ENCODE peak calls at places on chromosomes 2 and 18, in nine cellular contexts. One of them, this sample, is unnamed.

GRCh38 chr2:165617720-165618119 is 148.2 kb downstream of the CSRNP3 start:
- DNase-seq in epithelial cell of proximal tubule: no peak
- DNase-seq in HFF-Myc: no peak
- DNase-seq in NB4: no peak
- DNase-seq in endodermal cell: no peak
- DNase-seq in CD8-positive, alpha-beta T cell: no peak
- DNase-seq in adrenal gland: no peak
- DNase-seq in fibroblast of pulmonary artery: no peak
- DNase-seq in astrocyte of the spinal cord: no peak
- DNase-seq in this sample: no peak

GRCh38 chr2:21028021-21028947 is 15.6 kb downstream of the APOB start:
- DNase-seq in HFF-Myc: no peak
- DNase-seq in fibroblast of pulmonary artery: no peak
- DNase-seq in endodermal cell: no peak
- DNase-seq in adrenal gland: no peak
- DNase-seq in CD8-positive, alpha-beta T cell: no peak
- DNase-seq in astrocyte of the spinal cord: no peak
- DNase-seq in epithelial cell of proximal tubule: no peak
- DNase-seq in NB4: no peak
- DNase-seq in this sample: no peak

GRCh38 chr2:196743165-196743564 is 56.3 kb downstream of the GTF3C3 start:
- DNase-seq in epithelial cell of proximal tubule: no peak
- DNase-seq in NB4: no peak
- DNase-seq in HFF-Myc: no peak
- DNase-seq in fibroblast of pulmonary artery: no peak
- DNase-seq in astrocyte of the spinal cord: no peak
- DNase-seq in endodermal cell: peak; percentile 50
- DNase-seq in adrenal gland: no peak
- DNase-seq in CD8-positive, alpha-beta T cell: no peak
- DNase-seq in this sample: no peak

GRCh38 chr2:60899230-60899891 is 18.0 kb downstream of the REL start:
- DNase-seq in astrocyte of the spinal cord: no peak
- DNase-seq in NB4: no peak
- DNase-seq in adrenal gland: no peak
- DNase-seq in endodermal cell: no peak
- DNase-seq in fibroblast of pulmonary artery: no peak
- DNase-seq in epithelial cell of proximal tubule: no peak
- DNase-seq in HFF-Myc: no peak
- DNase-seq in CD8-positive, alpha-beta T cell: no peak
- DNase-seq in this sample: no peak

GRCh38 chr2:96485751-96486643 is 19.2 kb downstream of the NEURL3 start:
- DNase-seq in NB4: no peak
- DNase-seq in HFF-Myc: peak; percentile 22
- DNase-seq in astrocyte of the spinal cord: peak; percentile 84
- DNase-seq in epithelial cell of proximal tubule: peak; percentile 91
- DNase-seq in fibroblast of pulmonary artery: peak; percentile 88
- DNase-seq in CD8-positive, alpha-beta T cell: peak; percentile 71
- DNase-seq in adrenal gland: peak; percentile 93
- DNase-seq in endodermal cell: peak; percentile 72
- DNase-seq in this sample: no peak

GRCh38 chr2:159658887-159659437 is 42.6 kb upstream of the BAZ2B start:
- DNase-seq in NB4: no peak
- DNase-seq in endodermal cell: no peak
- DNase-seq in CD8-positive, alpha-beta T cell: no peak
- DNase-seq in epithelial cell of proximal tubule: no peak
- DNase-seq in astrocyte of the spinal cord: no peak
- DNase-seq in fibroblast of pulmonary artery: peak; percentile 79
- DNase-seq in adrenal gland: peak; percentile 84
- DNase-seq in HFF-Myc: no peak
- DNase-seq in this sample: no peak

GRCh38 chr2:77910136-77910535 is 388.0 kb upstream of the LRRTM4 start:
- DNase-seq in NB4: no peak
- DNase-seq in epithelial cell of proximal tubule: no peak
- DNase-seq in fibroblast of pulmonary artery: no peak
- DNase-seq in CD8-positive, alpha-beta T cell: no peak
- DNase-seq in adrenal gland: no peak
- DNase-seq in HFF-Myc: no peak
- DNase-seq in endodermal cell: no peak
- DNase-seq in astrocyte of the spinal cord: no peak
- DNase-seq in this sample: no peak

GRCh38 chr2:220779918-220780317 is 792.2 kb downstream of the EPHA4 start:
- DNase-seq in endodermal cell: no peak
- DNase-seq in fibroblast of pulmonary artery: peak; percentile 79
- DNase-seq in CD8-positive, alpha-beta T cell: no peak
- DNase-seq in HFF-Myc: peak; percentile 24
- DNase-seq in astrocyte of the spinal cord: peak; percentile 82
- DNase-seq in NB4: no peak
- DNase-seq in adrenal gland: no peak
- DNase-seq in epithelial cell of proximal tubule: peak; percentile 33
- DNase-seq in this sample: no peak

GRCh38 chr2:193929131-193929530 is 1727.9 kb upstream of the SLC39A10 start:
- DNase-seq in NB4: no peak
- DNase-seq in adrenal gland: no peak
- DNase-seq in CD8-positive, alpha-beta T cell: no peak
- DNase-seq in fibroblast of pulmonary artery: peak; percentile 11
- DNase-seq in astrocyte of the spinal cord: no peak
- DNase-seq in endodermal cell: no peak
- DNase-seq in HFF-Myc: no peak
- DNase-seq in epithelial cell of proximal tubule: no peak
- DNase-seq in this sample: no peak

GRCh38 chr2:208234786-208235185 is 20.1 kb downstream of the IDH1 start:
- DNase-seq in adrenal gland: no peak
- DNase-seq in astrocyte of the spinal cord: no peak
- DNase-seq in epithelial cell of proximal tubule: no peak
- DNase-seq in fibroblast of pulmonary artery: no peak
- DNase-seq in HFF-Myc: no peak
- DNase-seq in endodermal cell: no peak
- DNase-seq in CD8-positive, alpha-beta T cell: no peak
- DNase-seq in NB4: no peak
- DNase-seq in this sample: no peak

GRCh38 chr2:56121995-56122394 is 61.8 kb upstream of the CCDC85A start:
- DNase-seq in CD8-positive, alpha-beta T cell: no peak
- DNase-seq in NB4: no peak
- DNase-seq in fibroblast of pulmonary artery: no peak
- DNase-seq in astrocyte of the spinal cord: no peak
- DNase-seq in epithelial cell of proximal tubule: no peak
- DNase-seq in HFF-Myc: no peak
- DNase-seq in adrenal gland: no peak
- DNase-seq in endodermal cell: no peak
- DNase-seq in this sample: no peak

GRCh38 chr2:50591642-50592041 is 440.3 kb downstream of the NRXN1 start:
- DNase-seq in astrocyte of the spinal cord: peak; percentile 86
- DNase-seq in HFF-Myc: no peak
- DNase-seq in fibroblast of pulmonary artery: peak; percentile 14
- DNase-seq in epithelial cell of proximal tubule: no peak
- DNase-seq in CD8-positive, alpha-beta T cell: no peak
- DNase-seq in adrenal gland: no peak
- DNase-seq in endodermal cell: no peak
- DNase-seq in NB4: no peak
- DNase-seq in this sample: no peak

GRCh38 chr2:20050104-20050711 is 1.2 kb downstream of the LAPTM4A start:
- DNase-seq in adrenal gland: no peak
- DNase-seq in fibroblast of pulmonary artery: peak; percentile 64
- DNase-seq in HFF-Myc: no peak
- DNase-seq in CD8-positive, alpha-beta T cell: peak; percentile 9
- DNase-seq in epithelial cell of proximal tubule: no peak
- DNase-seq in endodermal cell: no peak
- DNase-seq in NB4: peak; percentile 82
- DNase-seq in astrocyte of the spinal cord: peak; percentile 68
- DNase-seq in this sample: no peak

GRCh38 chr2:120454993-120455789 is 109.3 kb downstream of the INHBB start:
- DNase-seq in astrocyte of the spinal cord: peak; percentile 18
- DNase-seq in HFF-Myc: no peak
- DNase-seq in fibroblast of pulmonary artery: peak; percentile 79
- DNase-seq in endodermal cell: no peak
- DNase-seq in CD8-positive, alpha-beta T cell: no peak
- DNase-seq in epithelial cell of proximal tubule: no peak
- DNase-seq in adrenal gland: no peak
- DNase-seq in NB4: no peak
- DNase-seq in this sample: no peak

GRCh38 chr2:196464311-196464710 is 175.2 kb upstream of the CCDC150 start:
- DNase-seq in CD8-positive, alpha-beta T cell: no peak
- DNase-seq in epithelial cell of proximal tubule: no peak
- DNase-seq in NB4: no peak
- DNase-seq in endodermal cell: no peak
- DNase-seq in fibroblast of pulmonary artery: no peak
- DNase-seq in adrenal gland: no peak
- DNase-seq in HFF-Myc: no peak
- DNase-seq in astrocyte of the spinal cord: peak; percentile 24
- DNase-seq in this sample: no peak

GRCh38 chr2:72077702-72078169 is 69.9 kb downstream of the CYP26B1 start:
- DNase-seq in fibroblast of pulmonary artery: no peak
- DNase-seq in endodermal cell: no peak
- DNase-seq in CD8-positive, alpha-beta T cell: no peak
- DNase-seq in HFF-Myc: no peak
- DNase-seq in adrenal gland: no peak
- DNase-seq in epithelial cell of proximal tubule: no peak
- DNase-seq in NB4: no peak
- DNase-seq in astrocyte of the spinal cord: no peak
- DNase-seq in this sample: no peak

GRCh38 chr2:11155326-11156059 is at the start of gene SLC66A3:
- DNase-seq in fibroblast of pulmonary artery: peak; percentile 90
- DNase-seq in HFF-Myc: peak; percentile 29
- DNase-seq in CD8-positive, alpha-beta T cell: peak; percentile 16
- DNase-seq in astrocyte of the spinal cord: peak; percentile 90
- DNase-seq in adrenal gland: peak; percentile 84
- DNase-seq in NB4: peak; percentile 94
- DNase-seq in epithelial cell of proximal tubule: no peak
- DNase-seq in endodermal cell: no peak
- DNase-seq in this sample: no peak

GRCh38 chr18:13680612-13681011 is 45.7 kb downstream of the FAM210A start:
- DNase-seq in endodermal cell: peak; percentile 80
- DNase-seq in adrenal gland: no peak
- DNase-seq in HFF-Myc: no peak
- DNase-seq in epithelial cell of proximal tubule: no peak
- DNase-seq in fibroblast of pulmonary artery: no peak
- DNase-seq in astrocyte of the spinal cord: peak; percentile 19
- DNase-seq in NB4: no peak
- DNase-seq in CD8-positive, alpha-beta T cell: no peak
- DNase-seq in this sample: no peak
- TF ChIP-seq CTCF in endodermal cell: peak; percentile 86
- TF ChIP-seq CTCF in adrenal gland: peak; percentile 42
- TF ChIP-seq CTCF in HFF-Myc: peak; percentile 38
- TF ChIP-seq CTCF in epithelial cell of proximal tubule: peak; percentile 64
- TF ChIP-seq CTCF in fibroblast of pulmonary artery: peak; percentile 28
- TF ChIP-seq CTCF in astrocyte of the spinal cord: peak; percentile 59
- TF ChIP-seq CTCF in NB4: peak; percentile 2
- TF ChIP-seq CTCF in CD8-positive, alpha-beta T cell: peak; percentile 21
- TF ChIP-seq CTCF in this sample: peak; percentile 15

GRCh38 chr2:80154231-80154915 is 150.2 kb downstream of the LRRTM1 start:
- DNase-seq in CD8-positive, alpha-beta T cell: no peak
- DNase-seq in epithelial cell of proximal tubule: no peak
- DNase-seq in fibroblast of pulmonary artery: no peak
- DNase-seq in astrocyte of the spinal cord: no peak
- DNase-seq in adrenal gland: no peak
- DNase-seq in HFF-Myc: no peak
- DNase-seq in endodermal cell: no peak
- DNase-seq in NB4: no peak
- DNase-seq in this sample: no peak
- H3K4me3 ChIP-seq in CD8-positive, alpha-beta T cell: no peak overlapping the region
- H3K4me3 ChIP-seq in epithelial cell of proximal tubule: no peak overlapping the region
- H3K4me3 ChIP-seq in fibroblast of pulmonary artery: no peak overlapping the region
- H3K4me3 ChIP-seq in astrocyte of the spinal cord: no peak overlapping the region
- H3K4me3 ChIP-seq in adrenal gland: no peak overlapping the region
- H3K4me3 ChIP-seq in HFF-Myc: no peak overlapping the region
- H3K4me3 ChIP-seq in endodermal cell: no peak overlapping the region
- H3K4me3 ChIP-seq in NB4: no peak overlapping the region
- H3K4me3 ChIP-seq in this sample: no peak overlapping the region

GRCh38 chr2:128064353-128064752 is 26.6 kb upstream of the UGGT1 start:
- DNase-seq in HFF-Myc: no peak
- DNase-seq in fibroblast of pulmonary artery: no peak
- DNase-seq in epithelial cell of proximal tubule: no peak
- DNase-seq in endodermal cell: no peak
- DNase-seq in astrocyte of the spinal cord: no peak
- DNase-seq in NB4: no peak
- DNase-seq in adrenal gland: no peak
- DNase-seq in CD8-positive, alpha-beta T cell: no peak
- DNase-seq in this sample: no peak

GRCh38 chr2:128058114-128058513 is 30.3 kb upstream of the SAP130 start:
- DNase-seq in astrocyte of the spinal cord: no peak
- DNase-seq in CD8-positive, alpha-beta T cell: no peak
- DNase-seq in adrenal gland: no peak
- DNase-seq in epithelial cell of proximal tubule: no peak
- DNase-seq in endodermal cell: no peak
- DNase-seq in fibroblast of pulmonary artery: no peak
- DNase-seq in HFF-Myc: no peak
- DNase-seq in NB4: no peak
- DNase-seq in this sample: no peak

GRCh38 chr2:128057334-128057733 is 29.5 kb upstream of the SAP130 start:
- DNase-seq in endodermal cell: no peak
- DNase-seq in CD8-positive, alpha-beta T cell: no peak
- DNase-seq in epithelial cell of proximal tubule: no peak
- DNase-seq in NB4: no peak
- DNase-seq in adrenal gland: peak; percentile 62
- DNase-seq in fibroblast of pulmonary artery: no peak
- DNase-seq in HFF-Myc: no peak
- DNase-seq in astrocyte of the spinal cord: no peak
- DNase-seq in this sample: no peak

DNA sequence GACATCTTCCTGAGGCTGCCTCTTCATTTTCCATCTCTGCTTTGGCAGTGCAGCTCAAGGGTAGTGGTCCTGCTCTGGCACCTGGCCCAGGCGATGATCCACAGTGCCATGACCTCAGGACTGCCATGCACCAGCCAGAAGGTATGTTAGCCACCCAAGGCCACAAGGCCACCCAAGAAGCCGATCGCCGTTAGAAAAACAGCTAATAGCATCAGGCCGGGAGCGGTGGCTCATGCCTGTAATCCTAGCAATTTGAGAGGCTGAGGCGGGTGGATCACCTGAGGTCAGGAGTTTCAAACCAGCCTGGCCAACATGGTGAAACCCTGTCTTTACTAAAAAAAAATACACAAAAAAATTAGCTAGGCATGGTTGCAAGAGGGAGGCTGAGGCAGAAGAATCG is 28.4 kb upstream of the UGGT1 start:
- DNase-seq in HFF-Myc: no peak
- DNase-seq in fibroblast of pulmonary artery: no peak
- DNase-seq in endodermal cell: no peak
- DNase-seq in epithelial cell of proximal tubule: no peak
- DNase-seq in CD8-positive, alpha-beta T cell: no peak
- DNase-seq in NB4: no peak
- DNase-seq in astrocyte of the spinal cord: no peak
- DNase-seq in adrenal gland: no peak
- DNase-seq in this sample: no peak
- TF ChIP-seq CTCF in HFF-Myc: no peak
- TF ChIP-seq CTCF in fibroblast of pulmonary artery: no peak
- TF ChIP-seq CTCF in endodermal cell: no peak
- TF ChIP-seq CTCF in epithelial cell of proximal tubule: no peak
- TF ChIP-seq CTCF in CD8-positive, alpha-beta T cell: no peak
- TF ChIP-seq CTCF in NB4: no peak
- TF ChIP-seq CTCF in astrocyte of the spinal cord: no peak
- TF ChIP-seq CTCF in adrenal gland: no peak
- TF ChIP-seq CTCF in this sample: no peak

GRCh38 chr18:15198116-15198389 is 450.1 kb downstream of the ANKRD30B start:
- DNase-seq in CD8-positive, alpha-beta T cell: no peak
- DNase-seq in endodermal cell: no peak
- DNase-seq in HFF-Myc: no peak
- DNase-seq in adrenal gland: no peak
- DNase-seq in fibroblast of pulmonary artery: no peak
- DNase-seq in NB4: no peak
- DNase-seq in epithelial cell of proximal tubule: no peak
- DNase-seq in astrocyte of the spinal cord: no peak
- DNase-seq in this sample: no peak
- H3K4me3 ChIP-seq in CD8-positive, alpha-beta T cell: no peak overlapping the region
- H3K4me3 ChIP-seq in endodermal cell: no peak overlapping the region
- H3K4me3 ChIP-seq in HFF-Myc: no peak overlapping the region
- H3K4me3 ChIP-seq in adrenal gland: no peak overlapping the region
- H3K4me3 ChIP-seq in fibroblast of pulmonary artery: no peak overlapping the region
- H3K4me3 ChIP-seq in NB4: no peak overlapping the region
- H3K4me3 ChIP-seq in epithelial cell of proximal tubule: peak overlapping the region; percentile 22
- H3K4me3 ChIP-seq in astrocyte of the spinal cord: peak overlapping the region; percentile 15
- H3K4me3 ChIP-seq in this sample: no peak overlapping the region